ENCODE peak calls at places on chromosomes 2 and 18, in eight cellular contexts. One of them, this sample, is unnamed.

GRCh38 chr2:19488009-19488691 is 129.7 kb upstream of the OSR1 start:
- DNase-seq in IMR-90: peak
- DNase-seq in body of pancreas: no peak
- DNase-seq in osteocyte: no peak
- DNase-seq in cardiac fibroblast: peak
- DNase-seq in GM20000: no peak
- DNase-seq in mammary epithelial cell: peak
- DNase-seq in HepG2: peak
- DNase-seq in this sample: peak

GRCh38 chr2:111715987-111716900 is 167.7 kb downstream of the ANAPC1 start:
- DNase-seq in IMR-90: no peak
- DNase-seq in body of pancreas: no peak
- DNase-seq in osteocyte: no peak
- DNase-seq in cardiac fibroblast: peak
- DNase-seq in GM20000: no peak
- DNase-seq in mammary epithelial cell: no peak
- DNase-seq in HepG2: peak
- DNase-seq in this sample: no peak

GRCh38 chr2:55839182-55839819 is 84.3 kb downstream of the EFEMP1 start:
- DNase-seq in IMR-90: peak
- DNase-seq in body of pancreas: peak
- DNase-seq in osteocyte: no peak
- DNase-seq in cardiac fibroblast: peak
- DNase-seq in GM20000: no peak
- DNase-seq in mammary epithelial cell: peak
- DNase-seq in HepG2: peak
- DNase-seq in this sample: no peak

GRCh38 chr18:44741551-44741950 is 60.9 kb downstream of the SETBP1 start:
- DNase-seq in IMR-90: no peak
- DNase-seq in body of pancreas: no peak
- DNase-seq in osteocyte: no peak
- DNase-seq in cardiac fibroblast: no peak
- DNase-seq in GM20000: no peak
- DNase-seq in mammary epithelial cell: no peak
- DNase-seq in HepG2: no peak
- DNase-seq in this sample: no peak

GRCh38 chr2:212109217-212109616 is 429.4 kb downstream of the ERBB4 start:
- DNase-seq in IMR-90: no peak
- DNase-seq in body of pancreas: no peak
- DNase-seq in osteocyte: no peak
- DNase-seq in cardiac fibroblast: no peak
- DNase-seq in GM20000: no peak
- DNase-seq in mammary epithelial cell: no peak
- DNase-seq in HepG2: no peak
- DNase-seq in this sample: no peak

GRCh38 chr2:75619992-75620740 is 26.4 kb upstream of the MRPL19 start:
- DNase-seq in IMR-90: no peak
- DNase-seq in body of pancreas: no peak
- DNase-seq in osteocyte: no peak
- DNase-seq in cardiac fibroblast: no peak
- DNase-seq in GM20000: no peak
- DNase-seq in mammary epithelial cell: peak
- DNase-seq in HepG2: no peak
- DNase-seq in this sample: no peak

GRCh38 chr2:7634370-7634769 is 717.2 kb downstream of the RNF144A start:
- DNase-seq in IMR-90: no peak
- DNase-seq in body of pancreas: no peak
- DNase-seq in osteocyte: no peak
- DNase-seq in cardiac fibroblast: no peak
- DNase-seq in GM20000: no peak
- DNase-seq in mammary epithelial cell: no peak
- DNase-seq in HepG2: no peak
- DNase-seq in this sample: no peak

GRCh38 chr2:241931976-241932894 is 62.7 kb downstream of the RTP5 start:
- DNase-seq in IMR-90: no peak
- DNase-seq in body of pancreas: no peak
- DNase-seq in osteocyte: no peak
- DNase-seq in cardiac fibroblast: no peak
- DNase-seq in GM20000: no peak
- DNase-seq in mammary epithelial cell: no peak
- DNase-seq in HepG2: no peak
- DNase-seq in this sample: no peak

GRCh38 chr2:232633413-232634318 is at the start of gene EFHD1:
- DNase-seq in IMR-90: peak
- DNase-seq in body of pancreas: peak
- DNase-seq in osteocyte: peak
- DNase-seq in cardiac fibroblast: peak
- DNase-seq in GM20000: peak
- DNase-seq in mammary epithelial cell: peak
- DNase-seq in HepG2: no peak
- DNase-seq in this sample: no peak

GRCh38 chr2:37586663-37587409 is 84.6 kb downstream of the CDC42EP3 start:
- DNase-seq in IMR-90: no peak
- DNase-seq in body of pancreas: no peak
- DNase-seq in osteocyte: no peak
- DNase-seq in cardiac fibroblast: no peak
- DNase-seq in GM20000: no peak
- DNase-seq in mammary epithelial cell: no peak
- DNase-seq in HepG2: no peak
- DNase-seq in this sample: no peak

GRCh38 chr2:233418761-233419625 is 64.7 kb downstream of the DGKD start:
- DNase-seq in IMR-90: peak
- DNase-seq in body of pancreas: peak
- DNase-seq in osteocyte: peak
- DNase-seq in cardiac fibroblast: peak
- DNase-seq in GM20000: peak
- DNase-seq in mammary epithelial cell: no peak
- DNase-seq in HepG2: no peak
- DNase-seq in this sample: no peak

GRCh38 chr2:85861650-85862049 is 27.1 kb downstream of the ST3GAL5 start:
- DNase-seq in IMR-90: no peak
- DNase-seq in body of pancreas: no peak
- DNase-seq in osteocyte: no peak
- DNase-seq in cardiac fibroblast: no peak
- DNase-seq in GM20000: no peak
- DNase-seq in mammary epithelial cell: no peak
- DNase-seq in HepG2: no peak
- DNase-seq in this sample: no peak

GRCh38 chr2:174761837-174762236 is 2.4 kb downstream of the CHRNA1 start:
- DNase-seq in IMR-90: peak
- DNase-seq in body of pancreas: no peak
- DNase-seq in osteocyte: no peak
- DNase-seq in cardiac fibroblast: no peak
- DNase-seq in GM20000: no peak
- DNase-seq in mammary epithelial cell: no peak
- DNase-seq in HepG2: no peak
- DNase-seq in this sample: no peak

GRCh38 chr2:122368576-122369243 is 613.3 kb downstream of the TSN start:
- DNase-seq in IMR-90: no peak
- DNase-seq in body of pancreas: no peak
- DNase-seq in osteocyte: no peak
- DNase-seq in cardiac fibroblast: peak
- DNase-seq in GM20000: no peak
- DNase-seq in mammary epithelial cell: no peak
- DNase-seq in HepG2: no peak
- DNase-seq in this sample: no peak

GRCh38 chr2:190408538-190409271 is 550 bp downstream of the MFSD6 start:
- DNase-seq in IMR-90: no peak
- DNase-seq in body of pancreas: peak
- DNase-seq in osteocyte: no peak
- DNase-seq in cardiac fibroblast: peak
- DNase-seq in GM20000: peak
- DNase-seq in mammary epithelial cell: peak
- DNase-seq in HepG2: no peak
- DNase-seq in this sample: no peak

GRCh38 chr2:71067567-71068217 is 756 bp upstream of the NAGK start:
- DNase-seq in IMR-90: no peak
- DNase-seq in body of pancreas: peak
- DNase-seq in osteocyte: no peak
- DNase-seq in cardiac fibroblast: peak
- DNase-seq in GM20000: no peak
- DNase-seq in mammary epithelial cell: no peak
- DNase-seq in HepG2: no peak
- DNase-seq in this sample: no peak
- TF ChIP-seq CTCF in IMR-90: no peak
- TF ChIP-seq CTCF in body of pancreas: no peak
- TF ChIP-seq CTCF in osteocyte: peak
- TF ChIP-seq CTCF in cardiac fibroblast: peak
- TF ChIP-seq CTCF in GM20000: no peak
- TF ChIP-seq CTCF in mammary epithelial cell: no peak
- TF ChIP-seq CTCF in HepG2: no peak
- TF ChIP-seq CTCF in this sample: peak

GRCh38 chr2:17319090-17319489 is 199.2 kb downstream of the RAD51AP2 start:
- DNase-seq in IMR-90: no peak
- DNase-seq in body of pancreas: no peak
- DNase-seq in osteocyte: no peak
- DNase-seq in cardiac fibroblast: no peak
- DNase-seq in GM20000: no peak
- DNase-seq in mammary epithelial cell: no peak
- DNase-seq in HepG2: no peak
- DNase-seq in this sample: no peak
- TF ChIP-seq CTCF in IMR-90: no peak
- TF ChIP-seq CTCF in body of pancreas: no peak
- TF ChIP-seq CTCF in osteocyte: no peak
- TF ChIP-seq CTCF in cardiac fibroblast: no peak
- TF ChIP-seq CTCF in GM20000: no peak
- TF ChIP-seq CTCF in mammary epithelial cell: no peak
- TF ChIP-seq CTCF in HepG2: no peak
- TF ChIP-seq CTCF in this sample: no peak

DNA sequence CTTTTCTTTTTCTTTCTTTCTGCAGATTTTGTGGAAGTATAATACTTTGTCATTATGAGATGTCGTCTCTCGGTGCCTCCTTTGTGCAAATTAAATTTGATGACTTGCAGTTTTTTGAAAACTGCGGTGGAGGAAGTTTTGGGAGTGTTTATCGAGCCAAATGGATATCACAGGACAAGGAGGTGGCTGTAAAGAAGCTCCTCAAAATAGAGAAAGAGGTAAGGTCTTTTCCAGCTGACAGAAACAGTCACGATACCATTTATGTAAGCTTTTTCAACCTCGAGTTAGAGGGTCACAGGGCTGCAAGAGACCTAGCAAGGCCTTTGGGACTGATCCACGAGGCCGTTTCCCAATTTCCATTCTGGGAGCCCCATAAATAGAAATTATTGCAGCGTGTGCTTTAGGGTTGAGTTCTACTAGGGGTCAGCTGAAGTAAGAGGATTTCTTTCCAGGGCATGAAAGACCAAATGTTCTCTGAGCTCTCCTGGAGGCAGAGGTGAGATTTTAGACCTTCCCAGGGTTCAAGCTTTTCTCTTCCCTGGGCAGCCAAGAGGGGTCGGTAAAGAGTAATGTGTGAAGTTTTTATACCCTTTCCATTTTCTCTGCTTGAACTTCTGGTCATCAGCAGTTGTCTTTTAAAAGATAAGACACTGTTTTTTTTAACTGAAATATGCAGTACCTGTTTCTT is 15.5 kb downstream of the MAP3K20 start:
- DNase-seq in IMR-90: no peak
- DNase-seq in body of pancreas: no peak
- DNase-seq in osteocyte: no peak
- DNase-seq in cardiac fibroblast: no peak
- DNase-seq in GM20000: no peak
- DNase-seq in mammary epithelial cell: no peak
- DNase-seq in HepG2: no peak
- DNase-seq in this sample: no peak
- TF ChIP-seq CTCF in IMR-90: peak
- TF ChIP-seq CTCF in body of pancreas: no peak
- TF ChIP-seq CTCF in osteocyte: no peak
- TF ChIP-seq CTCF in cardiac fibroblast: peak
- TF ChIP-seq CTCF in GM20000: no peak
- TF ChIP-seq CTCF in mammary epithelial cell: no peak
- TF ChIP-seq CTCF in HepG2: no peak
- TF ChIP-seq CTCF in this sample: peak

DNA sequence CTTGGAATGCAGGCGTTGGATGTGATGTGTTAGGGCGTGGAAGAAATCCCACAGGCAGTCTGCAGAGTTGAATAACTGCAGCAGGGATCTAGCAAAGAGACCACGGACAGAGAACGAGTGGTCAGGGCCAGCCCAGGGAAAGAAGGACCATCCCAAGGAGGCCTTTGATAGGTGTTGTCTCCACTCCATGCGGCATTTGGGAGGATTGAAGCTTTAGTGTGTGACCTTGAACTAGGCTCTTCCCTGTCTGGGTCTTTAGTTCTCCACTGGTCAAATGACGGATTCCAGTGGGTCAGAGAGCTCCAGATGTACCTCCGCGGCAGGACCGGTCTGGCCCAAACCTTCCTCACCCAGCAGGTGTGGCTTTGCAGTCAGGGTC is 18.4 kb downstream of the GREB1 start:
- DNase-seq in IMR-90: no peak
- DNase-seq in body of pancreas: no peak
- DNase-seq in osteocyte: peak
- DNase-seq in cardiac fibroblast: no peak
- DNase-seq in GM20000: no peak
- DNase-seq in mammary epithelial cell: no peak
- DNase-seq in HepG2: no peak
- DNase-seq in this sample: no peak
- TF ChIP-seq CTCF in IMR-90: no peak
- TF ChIP-seq CTCF in body of pancreas: no peak
- TF ChIP-seq CTCF in osteocyte: no peak
- TF ChIP-seq CTCF in cardiac fibroblast: no peak
- TF ChIP-seq CTCF in GM20000: no peak
- TF ChIP-seq CTCF in mammary epithelial cell: no peak
- TF ChIP-seq CTCF in HepG2: no peak
- TF ChIP-seq CTCF in this sample: no peak

GRCh38 chr2:21754164-21754788 is 630.5 kb downstream of the TDRD15 start:
- DNase-seq in IMR-90: no peak
- DNase-seq in body of pancreas: no peak
- DNase-seq in osteocyte: no peak
- DNase-seq in cardiac fibroblast: no peak
- DNase-seq in GM20000: no peak
- DNase-seq in mammary epithelial cell: no peak
- DNase-seq in HepG2: peak
- DNase-seq in this sample: no peak
- TF ChIP-seq CTCF in IMR-90: peak
- TF ChIP-seq CTCF in body of pancreas: no peak
- TF ChIP-seq CTCF in osteocyte: no peak
- TF ChIP-seq CTCF in cardiac fibroblast: peak
- TF ChIP-seq CTCF in GM20000: no peak
- TF ChIP-seq CTCF in mammary epithelial cell: peak
- TF ChIP-seq CTCF in HepG2: peak
- TF ChIP-seq CTCF in this sample: peak

This sample was measured in AG09309.